ENCODE peak calls at places on chromosomes 16 and 17, in ten cellular contexts. J, I, U, R, O, D, V, M, N and Z are unnamed samples.

GRCh38 chr16:51592013-51592501 is 441.0 kb upstream of the SALL1 start:
- DNase-seq in D (no peak), N (no peak), O (peak), M (no peak), R (no peak), U (peak), J (no peak), V (peak), I (no peak), Z (no peak)

GRCh38 chr16:31125844-31126243 is 8.4 kb downstream of the KAT8 start:
- DNase-seq in R (no peak), N (no peak), I (no peak), M (no peak), V (no peak), O (no peak), J (no peak), U (no peak), D (no peak), Z (no peak)

GRCh38 chr17:66525338-66525737 is 222.9 kb downstream of the PRKCA start:
- DNase-seq in U (no peak), R (no peak), N (no peak), D (no peak), I (no peak), M (no peak), O (no peak), V (no peak), J (no peak), Z (no peak)

GRCh38 chr17:71316498-71316897 is 804.3 kb upstream of the SOX9 start:
- DNase-seq in R (no peak), V (no peak), O (no peak), I (no peak), M (no peak), U (no peak), J (no peak), D (no peak), N (no peak), Z (no peak)

GRCh38 chr17:37422971-37423625 is 16.4 kb downstream of the TADA2A start:
- DNase-seq in N (no peak), D (no peak), R (no peak), J (no peak), U (no peak), V (no peak), O (no peak), I (no peak), M (no peak), Z (no peak)

GRCh38 chr16:58491-59439 is 5.1 kb downstream of the SNRNP25 start:
- DNase-seq in R (no peak), U (no peak), O (no peak), I (no peak), M (no peak), V (no peak), N (no peak), J (no peak), D (no peak), Z (no peak)

GRCh38 chr16:88030498-88030897 is 79.3 kb downstream of the BANP start:
- DNase-seq in M (peak), N (no peak), J (no peak), R (no peak), I (peak), U (no peak), D (no peak), O (no peak), V (no peak), Z (no peak)

GRCh38 chr17:17382060-17382449 is 78.9 kb downstream of the NT5M start:
- DNase-seq in O (no peak), M (no peak), I (no peak), U (no peak), V (no peak), J (no peak), D (no peak), N (no peak), R (no peak), Z (no peak)

GRCh38 chr16:50677351-50677750 is 3.8 kb downstream of the SNX20 start:
- DNase-seq in V (no peak), O (no peak), R (no peak), M (no peak), N (no peak), I (no peak), J (no peak), U (no peak), D (no peak), Z (no peak)

GRCh38 chr17:31629696-31630470 is 229.2 kb downstream of the COPRS start:
- DNase-seq in J (peak), V (no peak), R (no peak), I (no peak), D (no peak), N (no peak), U (peak), M (peak), O (no peak), Z (peak)

GRCh38 chr17:27339836-27340550 is 46.1 kb downstream of the WSB1 start:
- DNase-seq in O (no peak), U (peak), R (no peak), V (no peak), D (no peak), J (no peak), I (no peak), M (no peak), N (no peak), Z (no peak)

GRCh38 chr17:20944014-20944905 is 98.6 kb downstream of the USP22 start:
- DNase-seq in R (no peak), D (no peak), J (no peak), O (no peak), I (no peak), N (peak), V (peak), U (peak), M (no peak), Z (no peak)

GRCh38 chr17:83073389-83074063 is 5.9 kb upstream of the METRNL start:
- DNase-seq in U (peak), J (no peak), N (no peak), D (no peak), M (peak), R (no peak), I (no peak), O (no peak), V (no peak), Z (no peak)

GRCh38 chr16:19929062-19929511 is 44.4 kb upstream of the GPRC5B start:
- DNase-seq in N (no peak), J (no peak), D (no peak), M (no peak), U (no peak), O (no peak), I (no peak), V (no peak), R (no peak), Z (no peak)

GRCh38 chr17:72853438-72854415 is 238.8 kb downstream of the SLC39A11 start:
- DNase-seq in I (no peak), R (no peak), V (no peak), N (no peak), U (no peak), M (no peak), J (no peak), O (no peak), D (no peak), Z (no peak)

GRCh38 chr17:63001689-63002394 is 35.8 kb downstream of the TANC2 start:
- DNase-seq in J (no peak), I (no peak), V (no peak), O (no peak), M (no peak), N (no peak), U (peak), R (no peak), D (no peak), Z (no peak)

GRCh38 chr16:83458612-83459011 is 349.2 kb upstream of the HSBP1 start:
- DNase-seq in I (no peak), U (peak), V (no peak), D (no peak), J (peak), N (no peak), M (peak), R (no peak), O (peak), Z (no peak)

GRCh38 chr17:81367171-81367570 is 28.1 kb upstream of the BAHCC1 start:
- DNase-seq in U (no peak), J (no peak), R (no peak), N (no peak), I (no peak), M (no peak), O (no peak), V (no peak), D (no peak), Z (no peak)

GRCh38 chr16:57016301-57016700 is 26.9 kb downstream of the NLRC5 start:
- DNase-seq in N (no peak), O (no peak), D (no peak), I (no peak), M (no peak), V (no peak), R (no peak), U (no peak), J (no peak), Z (no peak)

GRCh38 chr16:57012353-57012752 is 23.0 kb downstream of the NLRC5 start:
- DNase-seq in I (no peak), J (no peak), O (no peak), R (no peak), U (no peak), N (no peak), M (no peak), V (peak), D (no peak), Z (no peak)

GRCh38 chr16:57013268-57013667 is 23.9 kb downstream of the NLRC5 start:
- DNase-seq in O (no peak), D (no peak), V (no peak), N (no peak), I (no peak), U (peak), M (peak), R (no peak), J (peak), Z (peak)

GRCh38 chr16:57016831-57017230 is 27.5 kb downstream of the NLRC5 start:
- DNase-seq in U (no peak), R (no peak), V (no peak), M (no peak), D (no peak), N (no peak), I (no peak), O (no peak), J (no peak), Z (no peak)

GRCh38 chr16:57013902-57014301 is 24.5 kb downstream of the NLRC5 start:
- DNase-seq in D (no peak), J (no peak), M (no peak), I (no peak), N (no peak), U (no peak), O (no peak), R (no peak), V (no peak), Z (no peak)
- H3K4me3 ChIP-seq in D (no peak), J (no peak), M (no peak), I (no peak), N (no peak), U (no peak), O (no peak), R (no peak), V (no peak), Z (no peak)

GRCh38 chr17:44409309-44410028 is 20.0 kb upstream of the ITGA2B start:
- DNase-seq in O (no peak), U (peak), V (no peak), R (no peak), N (no peak), I (no peak), J (no peak), M (no peak), D (no peak), Z (no peak)
- TF ChIP-seq CTCF in O (peak), U (peak), V (no peak), R (no peak), N (no peak), I (no peak), J (peak), M (peak), D (no peak), Z (no peak)

GRCh38 chr16:17532338-17532995 is 61.7 kb upstream of the XYLT1 start:
- DNase-seq in I (no peak), N (no peak), U (no peak), V (no peak), R (no peak), M (no peak), D (no peak), J (no peak), O (no peak), Z (no peak)
- H3K4me3 ChIP-seq in I (no peak), N (no peak), U (no peak), V (no peak), R (no peak), M (no peak), D (no peak), J (no peak), O (no peak), Z (no peak)

GRCh38 chr16:28879841-28880588 is 1.7 kb downstream of the ATP2A1 start:
- DNase-seq in U (peak), M (peak), O (no peak), J (peak), I (peak), V (peak), N (peak), D (peak), R (peak), Z (peak)
- TF ChIP-seq CTCF in U (peak), M (no peak), O (no peak), J (no peak), I (no peak), V (no peak), N (no peak), D (no peak), R (peak), Z (no peak)

GRCh38 chr16:11297492-11298142 is 16.5 kb upstream of the PRM1 start:
- DNase-seq in D (peak), M (peak), O (no peak), R (peak), N (peak), V (peak), U (peak), J (peak), I (peak), Z (no peak)

GRCh38 chr16:11298143-11298900 is 17.2 kb upstream of the PRM1 start:
- DNase-seq in R (no peak), O (no peak), M (no peak), U (no peak), I (no peak), J (no peak), N (no peak), V (no peak), D (no peak), Z (no peak)

GRCh38 chr16:11295672-11296071 is 14.5 kb upstream of the PRM1 start:
- DNase-seq in J (no peak), U (no peak), V (no peak), I (no peak), R (no peak), D (no peak), O (no peak), M (no peak), N (no peak), Z (no peak)

GRCh38 chr16:11296351-11296705 is 15.2 kb upstream of the PRM1 start:
- DNase-seq in N (no peak), J (no peak), U (no peak), D (no peak), I (no peak), R (no peak), V (no peak), O (no peak), M (no peak), Z (no peak)

GRCh38 chr16:11296706-11297491 is 15.8 kb upstream of the PRM1 start:
- DNase-seq in D (peak), M (peak), O (no peak), N (peak), J (no peak), U (peak), V (no peak), I (no peak), R (no peak), Z (no peak)
- H3K4me3 ChIP-seq in D (peak), M (peak), O (peak), N (peak), J (no peak), U (no peak), V (no peak), I (peak), R (peak), Z (no peak)

DNA sequence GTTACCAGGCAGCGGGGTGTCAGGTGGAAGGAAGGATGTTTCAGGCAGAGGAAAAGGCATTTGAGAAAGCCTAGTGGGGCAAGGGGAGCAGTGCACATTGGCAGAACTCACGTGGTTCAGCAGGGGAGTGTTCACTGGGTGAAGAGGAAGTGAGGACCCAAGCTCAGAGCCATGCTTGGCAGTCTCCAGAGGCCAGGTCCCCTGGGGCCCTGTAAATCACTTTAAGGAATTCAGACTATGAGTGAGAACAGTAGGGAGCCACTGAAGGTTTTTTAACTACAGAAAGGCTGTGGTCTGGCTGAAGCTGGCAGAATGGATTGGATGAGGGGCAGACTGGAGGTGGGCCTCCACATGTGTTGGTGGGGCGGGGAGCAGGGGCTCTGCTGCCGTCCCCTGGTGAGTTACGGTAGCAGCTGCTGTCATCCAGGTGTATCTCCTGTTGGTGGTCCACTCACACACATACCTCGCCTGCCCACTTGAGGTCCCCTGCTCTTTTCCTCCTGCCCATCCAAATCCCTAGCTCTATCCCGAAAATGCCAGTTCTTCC is 5.1 kb downstream of the CLEC16A start:
- DNase-seq in U (peak), M (no peak), D (no peak), I (no peak), V (peak), N (no peak), J (peak), O (no peak), R (no peak), Z (peak)
- TF ChIP-seq CTCF in U (no peak), M (no peak), D (no peak), I (no peak), V (peak), N (no peak), J (no peak), O (no peak), R (no peak), Z (no peak)